ENCODE peak calls at places on chromosomes 3 and 15, in four cellular contexts. One of them, this sample, is unnamed.

GRCh38 chr15:56968821-56969220 is 50.4 kb downstream of the TCF12 start:
- ATAC-seq in activated naive CD8-positive, alpha-beta T cell treated with anti-CD3 and anti-CD28 coated beads, Interleukin-2, amount 50 U/mL, for 24 hours: no peak
- ATAC-seq in left lung: peak
- ATAC-seq in Right ventricle myocardium superior: no peak
- ATAC-seq in this sample: no peak

GRCh38 chr3:52238193-52238760 is 681 bp downstream of the TWF2 start:
- ATAC-seq in activated naive CD8-positive, alpha-beta T cell treated with anti-CD3 and anti-CD28 coated beads, Interleukin-2, amount 50 U/mL, for 24 hours: peak
- ATAC-seq in left lung: peak
- ATAC-seq in Right ventricle myocardium superior: no peak
- ATAC-seq in this sample: peak

GRCh38 chr15:91562698-91563097 is 290.8 kb upstream of the SLCO3A1 start:
- ATAC-seq in activated naive CD8-positive, alpha-beta T cell treated with anti-CD3 and anti-CD28 coated beads, Interleukin-2, amount 50 U/mL, for 24 hours: no peak
- ATAC-seq in left lung: no peak
- ATAC-seq in Right ventricle myocardium superior: peak
- ATAC-seq in this sample: no peak

GRCh38 chr3:129112308-129113052 is 9.1 kb downstream of the RAB43 start:
- ATAC-seq in activated naive CD8-positive, alpha-beta T cell treated with anti-CD3 and anti-CD28 coated beads, Interleukin-2, amount 50 U/mL, for 24 hours: peak
- ATAC-seq in left lung: no peak
- ATAC-seq in Right ventricle myocardium superior: no peak
- ATAC-seq in this sample: peak

GRCh38 chr3:14423963-14424362 is 21.6 kb downstream of the SLC6A6 start:
- ATAC-seq in activated naive CD8-positive, alpha-beta T cell treated with anti-CD3 and anti-CD28 coated beads, Interleukin-2, amount 50 U/mL, for 24 hours: peak
- ATAC-seq in left lung: no peak
- ATAC-seq in Right ventricle myocardium superior: no peak
- ATAC-seq in this sample: no peak

GRCh38 chr15:64836023-64836536 is 5.6 kb upstream of the PLEKHO2 start:
- ATAC-seq in activated naive CD8-positive, alpha-beta T cell treated with anti-CD3 and anti-CD28 coated beads, Interleukin-2, amount 50 U/mL, for 24 hours: no peak
- ATAC-seq in left lung: peak
- ATAC-seq in Right ventricle myocardium superior: peak
- ATAC-seq in this sample: no peak

GRCh38 chr3:3707858-3708768 is 91.1 kb upstream of the LRRN1 start:
- ATAC-seq in activated naive CD8-positive, alpha-beta T cell treated with anti-CD3 and anti-CD28 coated beads, Interleukin-2, amount 50 U/mL, for 24 hours: no peak
- ATAC-seq in left lung: no peak
- ATAC-seq in Right ventricle myocardium superior: no peak
- ATAC-seq in this sample: no peak

GRCh38 chr3:99817047-99817436 is 620 bp upstream of the CMSS1 start:
- ATAC-seq in activated naive CD8-positive, alpha-beta T cell treated with anti-CD3 and anti-CD28 coated beads, Interleukin-2, amount 50 U/mL, for 24 hours: no peak
- ATAC-seq in left lung: peak
- ATAC-seq in Right ventricle myocardium superior: peak
- ATAC-seq in this sample: no peak

GRCh38 chr15:84034831-84035753 is 200.5 kb upstream of the GOLGA6L4 start:
- ATAC-seq in activated naive CD8-positive, alpha-beta T cell treated with anti-CD3 and anti-CD28 coated beads, Interleukin-2, amount 50 U/mL, for 24 hours: no peak
- ATAC-seq in left lung: peak
- ATAC-seq in Right ventricle myocardium superior: peak
- ATAC-seq in this sample: no peak

GRCh38 chr3:62445267-62445666 is 71.9 kb upstream of the FEZF2 start:
- ATAC-seq in activated naive CD8-positive, alpha-beta T cell treated with anti-CD3 and anti-CD28 coated beads, Interleukin-2, amount 50 U/mL, for 24 hours: no peak
- ATAC-seq in left lung: peak
- ATAC-seq in Right ventricle myocardium superior: no peak
- ATAC-seq in this sample: no peak

GRCh38 chr15:50318697-50319096 is 36.3 kb downstream of the GABPB1 start:
- ATAC-seq in activated naive CD8-positive, alpha-beta T cell treated with anti-CD3 and anti-CD28 coated beads, Interleukin-2, amount 50 U/mL, for 24 hours: no peak
- ATAC-seq in left lung: no peak
- ATAC-seq in Right ventricle myocardium superior: no peak
- ATAC-seq in this sample: no peak

GRCh38 chr15:96341465-96342142 is 11.1 kb downstream of the NR2F2 start:
- ATAC-seq in activated naive CD8-positive, alpha-beta T cell treated with anti-CD3 and anti-CD28 coated beads, Interleukin-2, amount 50 U/mL, for 24 hours: no peak
- ATAC-seq in left lung: peak
- ATAC-seq in Right ventricle myocardium superior: peak
- ATAC-seq in this sample: no peak

GRCh38 chr3:47054414-47054813 is 74.9 kb downstream of the NBEAL2 start:
- ATAC-seq in activated naive CD8-positive, alpha-beta T cell treated with anti-CD3 and anti-CD28 coated beads, Interleukin-2, amount 50 U/mL, for 24 hours: no peak
- ATAC-seq in left lung: no peak
- ATAC-seq in Right ventricle myocardium superior: no peak
- ATAC-seq in this sample: no peak

GRCh38 chr3:194346621-194347020 is 4.5 kb downstream of the CPN2 start:
- ATAC-seq in activated naive CD8-positive, alpha-beta T cell treated with anti-CD3 and anti-CD28 coated beads, Interleukin-2, amount 50 U/mL, for 24 hours: peak
- ATAC-seq in left lung: peak
- ATAC-seq in Right ventricle myocardium superior: no peak
- ATAC-seq in this sample: no peak

GRCh38 chr3:150870406-150870805 is 34.8 kb downstream of the MINDY4B start:
- ATAC-seq in activated naive CD8-positive, alpha-beta T cell treated with anti-CD3 and anti-CD28 coated beads, Interleukin-2, amount 50 U/mL, for 24 hours: no peak
- ATAC-seq in left lung: peak
- ATAC-seq in Right ventricle myocardium superior: no peak
- ATAC-seq in this sample: no peak

GRCh38 chr3:44966795-44967278 is 9.1 kb downstream of the ZDHHC3 start:
- ATAC-seq in activated naive CD8-positive, alpha-beta T cell treated with anti-CD3 and anti-CD28 coated beads, Interleukin-2, amount 50 U/mL, for 24 hours: peak
- ATAC-seq in left lung: peak
- ATAC-seq in Right ventricle myocardium superior: no peak
- ATAC-seq in this sample: no peak

GRCh38 chr3:77038928-77039605 is 832 bp upstream of the ROBO2 start:
- ATAC-seq in activated naive CD8-positive, alpha-beta T cell treated with anti-CD3 and anti-CD28 coated beads, Interleukin-2, amount 50 U/mL, for 24 hours: no peak
- ATAC-seq in left lung: peak
- ATAC-seq in Right ventricle myocardium superior: peak
- ATAC-seq in this sample: no peak

GRCh38 chr15:29072444-29072843 is 186.7 kb downstream of the APBA2 start:
- ATAC-seq in activated naive CD8-positive, alpha-beta T cell treated with anti-CD3 and anti-CD28 coated beads, Interleukin-2, amount 50 U/mL, for 24 hours: peak
- ATAC-seq in left lung: no peak
- ATAC-seq in Right ventricle myocardium superior: no peak
- ATAC-seq in this sample: no peak

GRCh38 chr15:76961277-76962010 is 29.9 kb downstream of the RCN2 start:
- ATAC-seq in activated naive CD8-positive, alpha-beta T cell treated with anti-CD3 and anti-CD28 coated beads, Interleukin-2, amount 50 U/mL, for 24 hours: no peak
- ATAC-seq in left lung: no peak
- ATAC-seq in Right ventricle myocardium superior: no peak
- ATAC-seq in this sample: no peak

GRCh38 chr3:176848431-176849214 is 348.7 kb downstream of the TBL1XR1 start:
- ATAC-seq in activated naive CD8-positive, alpha-beta T cell treated with anti-CD3 and anti-CD28 coated beads, Interleukin-2, amount 50 U/mL, for 24 hours: peak
- ATAC-seq in left lung: no peak
- ATAC-seq in Right ventricle myocardium superior: no peak
- ATAC-seq in this sample: no peak

GRCh38 chr15:79065744-79066376 is 24.7 kb downstream of the RASGRF1 start:
- ATAC-seq in activated naive CD8-positive, alpha-beta T cell treated with anti-CD3 and anti-CD28 coated beads, Interleukin-2, amount 50 U/mL, for 24 hours: peak
- ATAC-seq in left lung: no peak
- ATAC-seq in Right ventricle myocardium superior: no peak
- ATAC-seq in this sample: no peak

GRCh38 chr15:100284701-100285100 is 57.1 kb downstream of the ADAMTS17 start:
- ATAC-seq in activated naive CD8-positive, alpha-beta T cell treated with anti-CD3 and anti-CD28 coated beads, Interleukin-2, amount 50 U/mL, for 24 hours: no peak
- ATAC-seq in left lung: no peak
- ATAC-seq in Right ventricle myocardium superior: peak
- ATAC-seq in this sample: no peak

GRCh38 chr3:179181993-179182551 is 33.9 kb downstream of the PIK3CA start:
- ATAC-seq in activated naive CD8-positive, alpha-beta T cell treated with anti-CD3 and anti-CD28 coated beads, Interleukin-2, amount 50 U/mL, for 24 hours: peak
- ATAC-seq in left lung: peak
- ATAC-seq in Right ventricle myocardium superior: no peak
- ATAC-seq in this sample: peak

GRCh38 chr3:167716920-167717319 is 17.8 kb downstream of the PDCD10 start:
- ATAC-seq in activated naive CD8-positive, alpha-beta T cell treated with anti-CD3 and anti-CD28 coated beads, Interleukin-2, amount 50 U/mL, for 24 hours: no peak
- ATAC-seq in left lung: no peak
- ATAC-seq in Right ventricle myocardium superior: peak
- ATAC-seq in this sample: no peak

GRCh38 chr3:15159501-15160136 is 46.4 kb upstream of the CAPN7 start:
- ATAC-seq in activated naive CD8-positive, alpha-beta T cell treated with anti-CD3 and anti-CD28 coated beads, Interleukin-2, amount 50 U/mL, for 24 hours: no peak
- ATAC-seq in left lung: no peak
- ATAC-seq in Right ventricle myocardium superior: no peak
- ATAC-seq in this sample: no peak

GRCh38 chr3:13309004-13309403 is 111.1 kb downstream of the NUP210 start:
- ATAC-seq in activated naive CD8-positive, alpha-beta T cell treated with anti-CD3 and anti-CD28 coated beads, Interleukin-2, amount 50 U/mL, for 24 hours: no peak
- ATAC-seq in left lung: no peak
- ATAC-seq in Right ventricle myocardium superior: no peak
- ATAC-seq in this sample: no peak

GRCh38 chr3:44914936-44915335 is 40.5 kb downstream of the TGM4 start:
- ATAC-seq in activated naive CD8-positive, alpha-beta T cell treated with anti-CD3 and anti-CD28 coated beads, Interleukin-2, amount 50 U/mL, for 24 hours: no peak
- ATAC-seq in left lung: peak
- ATAC-seq in Right ventricle myocardium superior: peak
- ATAC-seq in this sample: no peak

This sample was measured in activated CD4-positive, CD25-positive, alpha-beta regulatory T cell treated with anti-CD3 and anti-CD28 coated beads, Interleukin-2, amount 50 U/mL, for 24 hours.